ENCODE peak calls at places on chromosomes 7 and 10, in five cellular contexts. One of them, this sample, is unnamed.

GRCh38 chr10:126290232-126290631 is 98.0 kb downstream of the ADAM12 start:
- DNase-seq in SW480: no peak
- DNase-seq in stomach: no peak
- DNase-seq in mucosa of descending colon: no peak
- DNase-seq in sciatic nerve: no peak
- DNase-seq in this sample: no peak

GRCh38 chr10:71647526-71648354 is 71.8 kb downstream of the C10orf105 start:
- DNase-seq in SW480: no peak
- DNase-seq in stomach: no peak
- DNase-seq in mucosa of descending colon: no peak
- DNase-seq in sciatic nerve: no peak
- DNase-seq in this sample: no peak

GRCh38 chr7:38224392-38224791 is 46.3 kb downstream of the STARD3NL start:
- DNase-seq in SW480: no peak
- DNase-seq in stomach: no peak
- DNase-seq in mucosa of descending colon: no peak
- DNase-seq in sciatic nerve: no peak
- DNase-seq in this sample: no peak

GRCh38 chr7:91416485-91416884 is 152.3 kb downstream of the FZD1 start:
- DNase-seq in SW480: no peak
- DNase-seq in stomach: no peak
- DNase-seq in mucosa of descending colon: no peak
- DNase-seq in sciatic nerve: no peak
- DNase-seq in this sample: no peak

GRCh38 chr7:148982596-148983219 is 45.6 kb downstream of the PDIA4 start:
- DNase-seq in SW480: peak
- DNase-seq in stomach: no peak
- DNase-seq in mucosa of descending colon: no peak
- DNase-seq in sciatic nerve: no peak
- DNase-seq in this sample: no peak

GRCh38 chr7:65239707-65240352 is 133.8 kb upstream of the ZNF92 start:
- DNase-seq in SW480: peak
- DNase-seq in stomach: peak
- DNase-seq in mucosa of descending colon: no peak
- DNase-seq in sciatic nerve: peak
- DNase-seq in this sample: no peak

GRCh38 chr10:34313888-34314287 is 501.2 kb downstream of the PARD3 start:
- DNase-seq in SW480: no peak
- DNase-seq in stomach: no peak
- DNase-seq in mucosa of descending colon: no peak
- DNase-seq in sciatic nerve: no peak
- DNase-seq in this sample: no peak

GRCh38 chr7:54705436-54705835 is 53.6 kb downstream of the SEC61G start:
- DNase-seq in SW480: peak
- DNase-seq in stomach: no peak
- DNase-seq in mucosa of descending colon: no peak
- DNase-seq in sciatic nerve: no peak
- DNase-seq in this sample: no peak

GRCh38 chr10:110502851-110503301 is 5.2 kb downstream of the DUSP5 start:
- DNase-seq in SW480: no peak
- DNase-seq in stomach: no peak
- DNase-seq in mucosa of descending colon: no peak
- DNase-seq in sciatic nerve: no peak
- DNase-seq in this sample: peak

GRCh38 chr10:95183132-95183450 is 10.9 kb upstream of the ACSM6 start:
- DNase-seq in SW480: no peak
- DNase-seq in stomach: no peak
- DNase-seq in mucosa of descending colon: no peak
- DNase-seq in sciatic nerve: no peak
- DNase-seq in this sample: no peak

GRCh38 chr10:93071177-93071472 is 2.6 kb upstream of the CYP26A1 start:
- DNase-seq in SW480: no peak
- DNase-seq in stomach: no peak
- DNase-seq in mucosa of descending colon: no peak
- DNase-seq in sciatic nerve: no peak
- DNase-seq in this sample: no peak

GRCh38 chr7:43785425-43785824 is 26.9 kb downstream of the BLVRA start:
- DNase-seq in SW480: no peak
- DNase-seq in stomach: no peak
- DNase-seq in mucosa of descending colon: no peak
- DNase-seq in sciatic nerve: no peak
- DNase-seq in this sample: peak

GRCh38 chr10:5537684-5538083 is 12.9 kb downstream of the CALML3 start:
- DNase-seq in SW480: no peak
- DNase-seq in stomach: peak
- DNase-seq in mucosa of descending colon: peak
- DNase-seq in sciatic nerve: no peak
- DNase-seq in this sample: no peak

GRCh38 chr10:118210276-118210675 is 131.8 kb downstream of the FAM204A start:
- DNase-seq in SW480: no peak
- DNase-seq in stomach: no peak
- DNase-seq in mucosa of descending colon: no peak
- DNase-seq in sciatic nerve: no peak
- DNase-seq in this sample: no peak

GRCh38 chr10:31315453-31315852 is 3.6 kb upstream of the ZEB1 start:
- DNase-seq in SW480: no peak
- DNase-seq in stomach: no peak
- DNase-seq in mucosa of descending colon: no peak
- DNase-seq in sciatic nerve: no peak
- DNase-seq in this sample: no peak

This sample was measured in left colon.